ENCODE peak calls at places on chromosomes 5 and 9, in four cellular contexts. One of them, this sample, is unnamed.
A peak's percentile ranks its signal among the peaks of the same experiment; 100 is the strongest.

GRCh38 chr5:40171971-40172370 is 507.7 kb upstream of the PTGER4 start:
- DNase-seq in fibroblast of lung: peak; percentile 51
- DNase-seq in A549: peak; percentile 7
- DNase-seq in activated gamma-delta T cell treated with Interleukin-2 at 50 U/mL for 16 hours: no peak
- DNase-seq in this sample: peak; percentile 87

GRCh38 chr9:127021664-127022337 is 100.6 kb downstream of the ANGPTL2 start:
- DNase-seq in fibroblast of lung: peak; percentile 89
- DNase-seq in A549: no peak
- DNase-seq in activated gamma-delta T cell treated with Interleukin-2 at 50 U/mL for 16 hours: no peak
- DNase-seq in this sample: peak; percentile 94

GRCh38 chr5:320524-321232 is 836 bp upstream of the AHRR start:
- DNase-seq in fibroblast of lung: no peak
- DNase-seq in A549: no peak
- DNase-seq in activated gamma-delta T cell treated with Interleukin-2 at 50 U/mL for 16 hours: no peak
- DNase-seq in this sample: no peak

GRCh38 chr9:112655633-112656032 is 62.3 kb downstream of the INIP start:
- DNase-seq in fibroblast of lung: no peak
- DNase-seq in A549: no peak
- DNase-seq in activated gamma-delta T cell treated with Interleukin-2 at 50 U/mL for 16 hours: no peak
- DNase-seq in this sample: no peak

GRCh38 chr9:12882430-12882829 is 107.6 kb downstream of the LURAP1L start:
- DNase-seq in fibroblast of lung: peak; percentile 78
- DNase-seq in A549: no peak
- DNase-seq in activated gamma-delta T cell treated with Interleukin-2 at 50 U/mL for 16 hours: no peak
- DNase-seq in this sample: peak; percentile 4

GRCh38 chr5:140806834-140807775 is at the start of gene PCDHA4:
- DNase-seq in fibroblast of lung: no peak
- DNase-seq in A549: peak; percentile 74
- DNase-seq in activated gamma-delta T cell treated with Interleukin-2 at 50 U/mL for 16 hours: no peak
- DNase-seq in this sample: no peak

GRCh38 chr5:68644971-68645370 is 429.4 kb downstream of the PIK3R1 start:
- DNase-seq in fibroblast of lung: no peak
- DNase-seq in A549: no peak
- DNase-seq in activated gamma-delta T cell treated with Interleukin-2 at 50 U/mL for 16 hours: no peak
- DNase-seq in this sample: no peak

GRCh38 chr5:93219641-93220145 is 361.3 kb downstream of the NR2F1-AS1 start:
- DNase-seq in fibroblast of lung: no peak
- DNase-seq in A549: no peak
- DNase-seq in activated gamma-delta T cell treated with Interleukin-2 at 50 U/mL for 16 hours: no peak
- DNase-seq in this sample: no peak

GRCh38 chr9:117164512-117164911 is 250.3 kb downstream of the ASTN2 start:
- DNase-seq in fibroblast of lung: no peak
- DNase-seq in A549: no peak
- DNase-seq in activated gamma-delta T cell treated with Interleukin-2 at 50 U/mL for 16 hours: no peak
- DNase-seq in this sample: no peak

GRCh38 chr9:125634040-125634717 is 72.8 kb downstream of the MAPKAP1 start:
- DNase-seq in fibroblast of lung: peak; percentile 57
- DNase-seq in A549: no peak
- DNase-seq in activated gamma-delta T cell treated with Interleukin-2 at 50 U/mL for 16 hours: no peak
- DNase-seq in this sample: peak; percentile 58

GRCh38 chr5:135434591-135435466 is 12.3 kb downstream of the DCANP1 start:
- DNase-seq in fibroblast of lung: peak; percentile 35
- DNase-seq in A549: no peak
- DNase-seq in activated gamma-delta T cell treated with Interleukin-2 at 50 U/mL for 16 hours: no peak
- DNase-seq in this sample: no peak

GRCh38 chr9:133126697-133127339 is 5.8 kb upstream of the RALGDS start:
- DNase-seq in fibroblast of lung: peak; percentile 30
- DNase-seq in A549: no peak
- DNase-seq in activated gamma-delta T cell treated with Interleukin-2 at 50 U/mL for 16 hours: no peak
- DNase-seq in this sample: no peak

GRCh38 chr5:30809907-30810306 is 383.6 kb upstream of the CDH6 start:
- DNase-seq in fibroblast of lung: no peak
- DNase-seq in A549: no peak
- DNase-seq in activated gamma-delta T cell treated with Interleukin-2 at 50 U/mL for 16 hours: no peak
- DNase-seq in this sample: no peak

GRCh38 chr5:132389453-132390286 is 20.2 kb downstream of the SLC22A5 start:
- DNase-seq in fibroblast of lung: peak; percentile 100
- DNase-seq in A549: peak; percentile 93
- DNase-seq in activated gamma-delta T cell treated with Interleukin-2 at 50 U/mL for 16 hours: no peak
- DNase-seq in this sample: peak; percentile 100

GRCh38 chr9:99431103-99431502 is 209.0 kb downstream of the SEC61B start:
- DNase-seq in fibroblast of lung: peak; percentile 78
- DNase-seq in A549: no peak
- DNase-seq in activated gamma-delta T cell treated with Interleukin-2 at 50 U/mL for 16 hours: no peak
- DNase-seq in this sample: peak; percentile 41

GRCh38 chr5:1252681-1253080 is 27.5 kb downstream of the SLC6A18 start:
- DNase-seq in fibroblast of lung: no peak
- DNase-seq in A549: no peak
- DNase-seq in activated gamma-delta T cell treated with Interleukin-2 at 50 U/mL for 16 hours: no peak
- DNase-seq in this sample: no peak

GRCh38 chr5:56620903-56621680 is 194.3 kb upstream of the MAP3K1 start:
- DNase-seq in fibroblast of lung: peak; percentile 69
- DNase-seq in A549: no peak
- DNase-seq in activated gamma-delta T cell treated with Interleukin-2 at 50 U/mL for 16 hours: no peak
- DNase-seq in this sample: peak; percentile 20

GRCh38 chr9:96176901-96177718 is 124.9 kb downstream of the HSD17B3 start:
- DNase-seq in fibroblast of lung: no peak
- DNase-seq in A549: peak; percentile 42
- DNase-seq in activated gamma-delta T cell treated with Interleukin-2 at 50 U/mL for 16 hours: no peak
- DNase-seq in this sample: no peak

GRCh38 chr9:133514475-133515239 is 10.1 kb downstream of the MYMK start:
- DNase-seq in fibroblast of lung: no peak
- DNase-seq in A549: no peak
- DNase-seq in activated gamma-delta T cell treated with Interleukin-2 at 50 U/mL for 16 hours: no peak
- DNase-seq in this sample: no peak

GRCh38 chr9:115106642-115107041 is 11.3 kb downstream of the TNC start:
- DNase-seq in fibroblast of lung: peak; percentile 73
- DNase-seq in A549: no peak
- DNase-seq in activated gamma-delta T cell treated with Interleukin-2 at 50 U/mL for 16 hours: no peak
- DNase-seq in this sample: peak; percentile 78

GRCh38 chr9:4235951-4236804 is 63.7 kb downstream of the GLIS3 start:
- DNase-seq in fibroblast of lung: peak; percentile 92
- DNase-seq in A549: peak; percentile 89
- DNase-seq in activated gamma-delta T cell treated with Interleukin-2 at 50 U/mL for 16 hours: no peak
- DNase-seq in this sample: peak; percentile 37

GRCh38 chr9:136095495-136096058 is 488 bp upstream of the NACC2 start:
- DNase-seq in fibroblast of lung: peak; percentile 45
- DNase-seq in A549: peak; percentile 51
- DNase-seq in activated gamma-delta T cell treated with Interleukin-2 at 50 U/mL for 16 hours: no peak
- DNase-seq in this sample: peak; percentile 16

GRCh38 chr5:133827830-133828229 is 140.6 kb downstream of the C5orf15 start:
- DNase-seq in fibroblast of lung: no peak
- DNase-seq in A549: no peak
- DNase-seq in activated gamma-delta T cell treated with Interleukin-2 at 50 U/mL for 16 hours: no peak
- DNase-seq in this sample: no peak

GRCh38 chr5:18113724-18114123 is 479.5 kb downstream of the TAF11L14 start:
- DNase-seq in fibroblast of lung: peak; percentile 1
- DNase-seq in A549: peak; percentile 73
- DNase-seq in activated gamma-delta T cell treated with Interleukin-2 at 50 U/mL for 16 hours: no peak
- DNase-seq in this sample: no peak

GRCh38 chr9:130040901-130041647 is 1.9 kb downstream of the FNBP1 start:
- DNase-seq in fibroblast of lung: no peak
- DNase-seq in A549: no peak
- DNase-seq in activated gamma-delta T cell treated with Interleukin-2 at 50 U/mL for 16 hours: no peak
- DNase-seq in this sample: no peak

GRCh38 chr9:71237051-71237450 is 115.6 kb upstream of the TRPM3 start:
- DNase-seq in fibroblast of lung: no peak
- DNase-seq in A549: no peak
- DNase-seq in activated gamma-delta T cell treated with Interleukin-2 at 50 U/mL for 16 hours: no peak
- DNase-seq in this sample: no peak

GRCh38 chr5:122354293-122354692 is 42.3 kb downstream of the SNCAIP start:
- DNase-seq in fibroblast of lung: no peak
- DNase-seq in A549: no peak
- DNase-seq in activated gamma-delta T cell treated with Interleukin-2 at 50 U/mL for 16 hours: no peak
- DNase-seq in this sample: no peak

GRCh38 chr9:5651246-5651645 is 22.3 kb downstream of the RIC1 start:
- DNase-seq in fibroblast of lung: peak; percentile 72
- DNase-seq in A549: no peak
- DNase-seq in activated gamma-delta T cell treated with Interleukin-2 at 50 U/mL for 16 hours: no peak
- DNase-seq in this sample: peak; percentile 19

GRCh38 chr9:124784503-124784902 is 7.6 kb downstream of the OLFML2A start:
- DNase-seq in fibroblast of lung: no peak
- DNase-seq in A549: no peak
- DNase-seq in activated gamma-delta T cell treated with Interleukin-2 at 50 U/mL for 16 hours: no peak
- DNase-seq in this sample: peak; percentile 83

GRCh38 chr5:103860327-103860726 is 297.7 kb upstream of the NUDT12 start:
- DNase-seq in fibroblast of lung: no peak
- DNase-seq in A549: no peak
- DNase-seq in activated gamma-delta T cell treated with Interleukin-2 at 50 U/mL for 16 hours: no peak
- DNase-seq in this sample: no peak

GRCh38 chr5:593511-593910 is 18.6 kb upstream of the CEP72 start:
- DNase-seq in fibroblast of lung: no peak
- DNase-seq in A549: no peak
- DNase-seq in activated gamma-delta T cell treated with Interleukin-2 at 50 U/mL for 16 hours: no peak
- DNase-seq in this sample: no peak

GRCh38 chr9:35664531-35665470 is at the start of gene ARHGEF39:
- DNase-seq in fibroblast of lung: peak; percentile 74
- DNase-seq in A549: peak; percentile 86
- DNase-seq in activated gamma-delta T cell treated with Interleukin-2 at 50 U/mL for 16 hours: peak; percentile 57
- DNase-seq in this sample: peak; percentile 83

GRCh38 chr5:179699640-179700298 is 1.0 kb downstream of the CANX start:
- DNase-seq in fibroblast of lung: peak; percentile 37
- DNase-seq in A549: peak; percentile 29
- DNase-seq in activated gamma-delta T cell treated with Interleukin-2 at 50 U/mL for 16 hours: no peak
- DNase-seq in this sample: peak; percentile 10

GRCh38 chr5:77241444-77241843 is 31.0 kb downstream of the PDE8B start:
- DNase-seq in fibroblast of lung: no peak
- DNase-seq in A549: no peak
- DNase-seq in activated gamma-delta T cell treated with Interleukin-2 at 50 U/mL for 16 hours: no peak
- DNase-seq in this sample: no peak

GRCh38 chr5:172113036-172113435 is 75.0 kb downstream of the STK10 start:
- DNase-seq in fibroblast of lung: peak; percentile 73
- DNase-seq in A549: no peak
- DNase-seq in activated gamma-delta T cell treated with Interleukin-2 at 50 U/mL for 16 hours: peak; percentile 83
- DNase-seq in this sample: no peak

GRCh38 chr5:115589043-115589442 is 13.2 kb downstream of the TICAM2 start:
- DNase-seq in fibroblast of lung: no peak
- DNase-seq in A549: no peak
- DNase-seq in activated gamma-delta T cell treated with Interleukin-2 at 50 U/mL for 16 hours: no peak
- DNase-seq in this sample: no peak